ENCODE peak calls at places on chromosomes 6 and 20, in four cellular contexts. S, I, A and J are unnamed samples. For H3K9me3, the result is how much of the 10 kb centered on the place peaks cover.

GRCh38 chr6:87808005-87808757 is 106.1 kb upstream of the AKIRIN2 start:
- DNase-seq in S (no peak), I (no peak), A (no peak), J (no peak)

GRCh38 chr6:151679081-151679480 is 128.4 kb upstream of the ESR1 start:
- DNase-seq in S (no peak), I (peak), A (no peak), J (no peak)

GRCh38 chr6:83884523-83884922 is 25.0 kb downstream of the CYB5R4 start:
- DNase-seq in S (peak), I (peak), A (no peak), J (no peak)

GRCh38 chr20:63129991-63130653 is 85.8 kb downstream of the YTHDF1 start:
- DNase-seq in S (no peak), I (no peak), A (no peak), J (no peak)

GRCh38 chr20:2771631-2772080 is 28.8 kb downstream of the CPXM1 start:
- DNase-seq in S (no peak), I (no peak), A (no peak), J (no peak)

GRCh38 chr6:69790629-69791028 is 6.2 kb downstream of the LMBRD1 start:
- DNase-seq in S (no peak), I (no peak), A (no peak), J (no peak)

GRCh38 chr6:167683028-167683862 is 143.5 kb upstream of the AFDN start:
- DNase-seq in S (peak), I (no peak), A (no peak), J (no peak)

GRCh38 chr20:57425150-57426013 is 34.2 kb downstream of the RBM38 start:
- DNase-seq in S (no peak), I (peak), A (no peak), J (no peak)

GRCh38 chr6:13397359-13398080 is 69.2 kb upstream of the TBC1D7 start:
- DNase-seq in S (no peak), I (no peak), A (no peak), J (no peak)

GRCh38 chr6:2216794-2217383 is 28.5 kb downstream of the GMDS start:
- DNase-seq in S (no peak), I (no peak), A (no peak), J (no peak)

GRCh38 chr6:116531675-116532570 is 13.6 kb downstream of the TRAPPC3L start:
- DNase-seq in S (peak), I (peak), A (peak), J (peak)

GRCh38 chr6:49339096-49339495 is 124.0 kb downstream of the MMUT start:
- DNase-seq in S (no peak), I (no peak), A (no peak), J (no peak)

GRCh38 chr6:49336514-49337131 is 126.4 kb downstream of the MMUT start:
- DNase-seq in S (no peak), I (peak), A (no peak), J (no peak)

GRCh38 chr6:49341869-49342268 is 121.2 kb downstream of the MMUT start:
- DNase-seq in S (no peak), I (no peak), A (no peak), J (no peak)

GRCh38 chr6:49342410-49342809 is 120.6 kb downstream of the MMUT start:
- DNase-seq in S (no peak), I (no peak), A (peak), J (peak)
- TF ChIP-seq ZNF274 in S (no peak), I (no peak), A (no peak), J (no peak)

GRCh38 chr20:21510414-21510971 is 3.4 kb downstream of the NKX2-2 start:
- DNase-seq in S (no peak), I (no peak), A (peak), J (no peak)

GRCh38 chr20:21511850-21512633 is 1.8 kb downstream of the NKX2-2 start:
- DNase-seq in S (no peak), I (no peak), A (peak), J (no peak)

GRCh38 chr20:21510995-21511394 is 2.9 kb downstream of the NKX2-2 start:
- DNase-seq in S (no peak), I (no peak), A (no peak), J (no peak)

GRCh38 chr20:21512634-21513180 is 1.2 kb downstream of the NKX2-2 start:
- DNase-seq in S (no peak), I (no peak), A (no peak), J (no peak)

DNA sequence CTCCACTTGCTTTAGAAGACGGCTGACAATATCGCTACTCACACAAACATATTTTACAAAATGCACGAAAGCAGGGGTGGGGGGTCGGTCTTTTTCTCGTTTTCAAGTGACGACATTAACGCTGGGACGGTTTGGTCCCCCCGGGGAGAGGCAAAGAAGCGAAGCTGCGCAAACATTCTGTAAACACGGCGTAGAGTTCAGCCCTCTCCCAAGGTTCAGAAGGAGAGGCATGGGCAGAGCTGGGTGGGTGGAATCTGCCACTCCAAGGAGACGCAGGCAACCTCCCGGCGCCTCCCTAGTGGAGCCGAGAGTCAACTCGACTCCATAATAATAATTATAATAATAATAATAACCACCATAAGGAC is 2.4 kb downstream of the NKX2-2 start:
- DNase-seq in S (no peak), I (no peak), A (no peak), J (no peak)
- H3K9me3 ChIP-seq in S (under half), I (under half), A (under half), J (under half)

DNA sequence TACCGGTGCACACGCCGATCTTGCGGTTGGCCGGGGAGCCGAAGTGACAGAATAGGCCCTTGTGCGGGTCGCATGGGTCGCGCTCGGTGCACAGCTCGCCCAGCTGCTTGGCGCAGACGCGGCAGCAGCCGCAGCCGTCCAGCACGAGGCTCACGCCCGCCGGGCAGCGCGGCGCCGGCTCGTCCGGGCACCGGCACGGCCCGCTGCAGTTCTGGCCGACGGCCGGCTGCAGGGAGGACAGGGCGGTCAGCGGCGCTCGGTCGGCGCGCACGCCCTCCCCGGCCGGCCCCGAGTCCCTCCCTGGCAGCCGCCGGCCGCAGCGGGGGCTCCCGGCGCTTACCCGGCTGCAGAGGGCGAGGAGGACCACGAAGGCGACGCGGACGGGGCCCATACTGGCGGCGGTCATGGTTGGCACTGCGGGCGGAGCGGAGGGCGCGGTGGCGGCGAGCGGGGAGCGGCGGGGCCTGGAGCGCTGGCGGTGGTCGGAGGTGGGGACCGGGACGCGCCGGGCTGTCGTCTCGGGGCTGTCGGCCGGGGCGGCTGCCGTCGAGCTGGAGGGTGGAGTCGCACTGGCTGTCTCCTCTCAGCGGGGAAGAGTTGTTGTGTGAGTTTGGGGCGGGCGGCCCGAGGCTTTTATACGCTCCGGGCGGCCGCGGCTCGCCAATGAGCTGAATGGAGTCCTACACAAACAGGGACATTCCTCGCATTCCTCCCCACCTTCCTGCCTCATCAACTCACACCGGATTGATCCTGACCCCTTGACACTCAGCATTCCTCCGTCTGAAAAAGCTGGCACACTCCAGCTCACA is at the start of gene CCN2:
- DNase-seq in S (peak), I (no peak), A (peak), J (peak)
- TF ChIP-seq ZNF274 in S (no peak), I (no peak), A (no peak), J (no peak)

DNA sequence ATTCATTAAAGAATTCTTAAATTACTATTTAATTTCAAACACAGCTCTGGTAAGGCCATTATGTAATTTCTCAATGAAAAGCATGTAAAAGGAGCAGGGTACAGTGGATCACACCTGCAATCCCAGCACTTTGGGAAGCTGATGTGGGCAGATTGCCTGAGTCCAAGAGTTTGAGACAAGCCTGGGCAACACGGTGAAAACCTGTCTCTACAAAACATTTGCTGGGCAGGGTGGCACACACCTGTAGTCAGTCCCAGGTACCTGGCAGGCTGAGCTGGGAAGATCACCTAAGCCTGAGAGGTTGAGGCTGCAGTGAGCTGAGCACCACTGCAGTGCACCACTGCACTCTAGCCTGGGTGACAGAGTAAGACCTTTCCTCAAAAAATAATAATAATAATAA is 37.4 kb downstream of the MDN1 start:
- DNase-seq in S (no peak), I (no peak), A (no peak), J (no peak)
- H3K9me3 ChIP-seq in S (under half), I (under half), A (under half), J (under half)

DNA sequence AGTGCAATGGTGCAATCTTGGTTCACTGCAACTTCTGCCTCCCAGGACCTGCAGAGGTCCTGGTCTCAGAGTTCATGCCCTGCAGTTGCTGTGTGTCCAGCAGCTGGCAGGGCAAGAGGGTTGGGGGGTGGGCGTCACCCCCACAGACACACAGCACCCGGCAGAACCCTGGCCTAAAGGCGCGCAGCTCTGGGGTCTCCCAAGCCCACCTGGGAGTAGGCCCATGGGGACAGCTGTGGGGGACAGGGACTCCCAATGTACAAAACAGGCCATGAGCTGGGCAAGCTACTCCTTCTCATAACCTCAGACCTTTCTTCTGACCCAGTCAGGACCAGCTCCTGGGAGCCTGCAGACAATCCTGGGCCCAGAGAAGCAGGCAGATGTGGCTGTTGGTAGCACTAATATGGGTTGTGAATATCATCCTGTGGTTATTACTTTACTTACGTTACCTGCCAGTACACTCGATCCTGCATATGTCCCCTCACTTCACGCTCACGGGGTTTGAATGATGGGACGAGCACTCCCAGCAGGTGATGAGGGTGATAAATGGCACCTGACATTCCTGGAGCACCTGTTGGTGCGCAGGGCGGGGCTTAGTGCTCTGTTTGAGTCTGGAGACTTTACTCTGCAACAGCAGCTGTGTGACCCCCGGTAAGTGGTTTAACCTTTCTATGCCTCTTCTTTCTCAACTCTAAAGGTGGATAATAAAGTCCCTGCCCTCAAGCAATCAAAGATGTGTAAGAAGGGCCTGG is 39.9 kb upstream of the SULF2 start:
- DNase-seq in S (no peak), I (no peak), A (no peak), J (no peak)
- TF ChIP-seq ZNF274 in S (no peak), I (no peak), A (no peak), J (no peak)

GRCh38 chr6:44524491-44525227 is 137.2 kb downstream of the CDC5L start:
- DNase-seq in S (no peak), I (no peak), A (no peak), J (no peak)

GRCh38 chr6:44527191-44527960 is 139.9 kb downstream of the CDC5L start:
- DNase-seq in S (no peak), I (no peak), A (no peak), J (no peak)

GRCh38 chr6:44527961-44528644 is 140.6 kb downstream of the CDC5L start:
- DNase-seq in S (no peak), I (no peak), A (no peak), J (no peak)

GRCh38 chr6:44525761-44526351 is 138.3 kb downstream of the CDC5L start:
- DNase-seq in S (no peak), I (no peak), A (peak), J (no peak)

GRCh38 chr6:44522871-44523270 is 135.4 kb downstream of the CDC5L start:
- DNase-seq in S (no peak), I (no peak), A (no peak), J (no peak)
- H3K9me3 ChIP-seq in S (under half), I (under half), A (under half), J (under half)

GRCh38 chr20:47740225-47741184 is 44.8 kb downstream of the SULF2 start:
- DNase-seq in S (peak), I (peak), A (no peak), J (no peak)
- TF ChIP-seq ZNF274 in S (no peak), I (no peak), A (no peak), J (no peak)

DNA sequence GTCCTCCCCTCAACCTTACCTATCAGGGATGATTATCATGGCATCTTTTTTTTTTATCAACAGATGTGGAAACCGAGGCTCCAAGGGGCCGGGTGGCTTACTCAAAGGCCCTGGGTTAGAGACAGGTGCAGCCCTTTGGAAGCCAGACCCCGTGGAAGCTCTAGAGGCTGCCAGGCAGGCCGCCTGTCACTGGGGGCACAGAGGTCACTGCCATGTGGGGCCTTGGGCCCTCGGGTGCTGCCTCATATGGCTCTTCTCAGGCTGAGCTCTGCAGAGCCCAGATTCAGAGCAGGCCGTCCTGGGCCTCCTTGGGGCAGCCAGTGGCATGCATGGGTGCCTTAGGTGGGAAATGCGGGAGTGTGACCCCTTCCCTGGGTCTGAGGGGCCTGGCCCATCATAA is 136.3 kb downstream of the PHACTR3 start:
- DNase-seq in S (no peak), I (no peak), A (no peak), J (no peak)
- H3K9me3 ChIP-seq in S (under half), I (under half), A (half or more), J (under half)

GRCh38 chr6:127966616-127967015 is 65.8 kb upstream of the THEMIS start:
- DNase-seq in S (no peak), I (no peak), A (no peak), J (no peak)
- TF ChIP-seq ZNF274 in S (no peak), I (no peak), A (no peak), J (no peak)